ENCODE peak calls at places on chromosomes 16 and 17, in nine cellular contexts. K is suprapubic skin, A is stomach, B is body of pancreas, T is IMR-90, Q is transverse colon, O is endothelial cell of umbilical vein, W is sigmoid colon, Z is heart left ventricle. X is an unnamed sample.

GRCh38 chr16:57760357-57761160 is 25.0 kb downstream of the KATNB1 start:
- DNase-seq in B (no peak), Q (no peak), T (no peak), K (no peak), A (no peak), Z (no peak), W (no peak), O (no peak), X (no peak)

GRCh38 chr16:54430491-54431030 is 144.0 kb upstream of the IRX3 start:
- DNase-seq in A (no peak), Q (no peak), O (no peak), T (peak; percentile 29), W (no peak), Z (no peak), B (no peak), K (peak; percentile 56), X (no peak)

GRCh38 chr17:75289832-75290337 is 652 bp upstream of the SLC25A19 start:
- DNase-seq in Z (peak; percentile 46), W (peak; percentile 84), B (peak; percentile 46), A (peak; percentile 67), Q (peak; percentile 79), K (peak; percentile 87), O (peak; percentile 71), T (peak; percentile 60), X (no peak)

GRCh38 chr16:73369841-73370240 is 321.9 kb upstream of the ZFHX3 start:
- DNase-seq in W (no peak), Q (no peak), K (no peak), A (no peak), Z (no peak), O (no peak), B (no peak), T (no peak), X (no peak)

GRCh38 chr17:56269509-56269908 is 116.2 kb downstream of the ANKFN1 start:
- DNase-seq in Z (no peak), A (no peak), Q (no peak), T (no peak), B (no peak), W (no peak), K (no peak), O (no peak), X (no peak)

GRCh38 chr17:53516643-53517042 is 306.1 kb upstream of the KIF2B start:
- DNase-seq in B (no peak), Z (no peak), W (no peak), T (no peak), Q (no peak), A (no peak), K (no peak), O (no peak), X (no peak)

GRCh38 chr16:2610781-2611498 is 71.4 kb upstream of the KCTD5 start:
- DNase-seq in B (peak; percentile 9), O (no peak), K (no peak), T (no peak), A (no peak), Q (no peak), W (peak; percentile 56), Z (peak; percentile 3), X (no peak)

GRCh38 chr17:63150994-63151464 is 185.0 kb downstream of the TANC2 start:
- DNase-seq in K (no peak), O (no peak), T (peak; percentile 80), Q (no peak), Z (no peak), W (no peak), A (no peak), B (no peak), X (no peak)

DNA sequence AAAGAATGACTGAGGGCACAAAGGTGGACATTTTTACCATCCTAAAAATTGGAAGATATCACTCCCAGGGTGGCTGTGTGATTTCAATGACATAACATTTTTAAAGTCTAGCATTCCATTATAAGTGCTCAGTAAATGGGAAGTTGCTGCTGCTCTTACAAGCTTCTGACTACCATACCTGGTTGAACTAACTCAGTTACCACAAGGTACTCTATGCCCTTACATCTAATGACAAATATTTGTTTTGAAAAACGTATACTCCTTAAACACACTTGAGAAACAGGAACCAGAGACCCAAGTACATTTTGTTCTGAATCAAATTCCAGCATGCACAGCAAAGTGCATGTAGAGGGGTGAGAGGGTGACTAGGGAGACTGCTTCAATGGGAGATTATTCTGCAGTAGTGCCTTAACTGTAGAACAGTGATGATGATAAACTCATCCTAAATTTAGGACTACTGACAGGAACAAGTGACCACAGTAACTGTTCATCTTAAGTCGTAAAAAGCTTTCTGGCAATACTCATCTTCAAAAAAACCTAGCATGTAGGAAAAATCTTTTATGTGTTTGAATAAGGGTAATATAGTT is 83.5 kb downstream of the KANSL1 start:
- DNase-seq in B (no peak), W (no peak), K (no peak), Z (no peak), O (no peak), A (no peak), Q (no peak), T (no peak), X (no peak)
- H3K4me1 ChIP-seq in B (peaks cover 60% of the 10 kb centered on the region), W (peaks cover 78% of the 10 kb centered on the region), K (peaks cover 39% of the 10 kb centered on the region), Z (peaks cover 57% of the 10 kb centered on the region), O (peaks cover 41% of the 10 kb centered on the region), A (peaks cover 81% of the 10 kb centered on the region), Q (peaks cover 36% of the 10 kb centered on the region), T (peaks cover 2% of the 10 kb centered on the region), X (peaks cover 42% of the 10 kb centered on the region)

DNA sequence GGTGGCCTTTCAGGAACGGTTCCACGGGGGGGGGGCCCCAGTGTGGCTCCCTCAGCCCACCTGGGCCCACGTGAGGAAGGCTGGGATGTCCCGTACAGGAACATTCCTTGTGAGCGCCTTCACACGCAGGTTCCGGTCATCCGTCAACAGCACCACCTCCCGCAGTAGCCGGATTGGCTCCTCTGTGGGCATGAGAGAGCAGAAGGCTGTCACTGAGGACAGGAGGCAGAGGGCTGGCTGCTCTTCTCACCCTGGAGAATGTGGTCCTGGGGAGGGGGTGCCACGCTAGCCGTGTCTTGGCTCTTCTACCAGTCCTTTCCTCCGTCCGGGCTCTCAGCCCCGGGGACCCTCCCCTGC is 6.5 kb downstream of the HIC1 start:
- DNase-seq in A (no peak), O (no peak), Q (no peak), T (no peak), Z (no peak), B (peak; percentile 11), W (no peak), K (no peak), X (no peak)
- TF ChIP-seq POLR2A in A (no peak), O (no peak), Q (no peak), T (no peak), Z (no peak), B (no peak), W (no peak), K (no peak), X (no peak)

GRCh38 chr16:35735403-35736251 is 2276.2 kb downstream of the TP53TG3F start:
- DNase-seq in K (peak; percentile 76), B (no peak), Q (no peak), Z (no peak), T (no peak), O (no peak), W (no peak), A (no peak), X (no peak)

GRCh38 chr16:35733278-35733965 is 2274.0 kb downstream of the TP53TG3F start:
- DNase-seq in O (no peak), Q (no peak), T (no peak), B (no peak), A (no peak), K (peak; percentile 29), Z (no peak), W (no peak), X (no peak)

GRCh38 chr16:35733971-35734702 is 2274.7 kb downstream of the TP53TG3F start:
- DNase-seq in W (no peak), A (no peak), O (no peak), Q (no peak), Z (no peak), B (no peak), K (peak; percentile 66), T (no peak), X (no peak)

GRCh38 chr16:35734728-35735402 is 2275.5 kb downstream of the TP53TG3F start:
- DNase-seq in Q (no peak), O (no peak), A (no peak), K (peak; percentile 61), Z (no peak), W (no peak), B (no peak), T (no peak), X (no peak)

GRCh38 chr16:35737076-35737475 is 2277.7 kb downstream of the TP53TG3F start:
- DNase-seq in W (no peak), Z (no peak), O (no peak), A (no peak), T (no peak), K (no peak), Q (no peak), B (no peak), X (no peak)
- H3K9me3 ChIP-seq in W (no peaks in the 10 kb centered on the region), Z (no peaks in the 10 kb centered on the region), O (no peaks in the 10 kb centered on the region), A (peaks cover 24% of the 10 kb centered on the region), T (peaks cover 11% of the 10 kb centered on the region), K (peaks cover 6% of the 10 kb centered on the region), Q (peaks cover 6% of the 10 kb centered on the region), B (no peaks in the 10 kb centered on the region), X (peaks cover 45% of the 10 kb centered on the region)

GRCh38 chr17:48577330-48577945 is 712 bp downstream of the HOXB4 start:
- DNase-seq in B (no peak), K (no peak), T (peak; percentile 84), A (no peak), W (no peak), O (peak; percentile 40), Q (no peak), Z (no peak), X (no peak)

GRCh38 chr17:48579738-48580543 is 1.8 kb upstream of the HOXB4 start:
- DNase-seq in Z (no peak), B (no peak), O (peak; percentile 79), K (no peak), W (no peak), T (peak; percentile 82), A (no peak), Q (no peak), X (no peak)

GRCh38 chr17:48577946-48578615 is at the start of gene HOXB4:
- DNase-seq in Z (peak; percentile 53), Q (peak; percentile 80), O (peak; percentile 90), W (peak; percentile 95), A (peak; percentile 59), T (peak; percentile 88), B (no peak), K (peak; percentile 95), X (peak; percentile 95)

GRCh38 chr17:48576479-48577309 is 1.5 kb downstream of the HOXB4 start:
- DNase-seq in K (no peak), T (peak; percentile 83), A (no peak), O (peak; percentile 49), B (no peak), Z (no peak), Q (no peak), W (peak; percentile 92), X (peak; percentile 81)

DNA sequence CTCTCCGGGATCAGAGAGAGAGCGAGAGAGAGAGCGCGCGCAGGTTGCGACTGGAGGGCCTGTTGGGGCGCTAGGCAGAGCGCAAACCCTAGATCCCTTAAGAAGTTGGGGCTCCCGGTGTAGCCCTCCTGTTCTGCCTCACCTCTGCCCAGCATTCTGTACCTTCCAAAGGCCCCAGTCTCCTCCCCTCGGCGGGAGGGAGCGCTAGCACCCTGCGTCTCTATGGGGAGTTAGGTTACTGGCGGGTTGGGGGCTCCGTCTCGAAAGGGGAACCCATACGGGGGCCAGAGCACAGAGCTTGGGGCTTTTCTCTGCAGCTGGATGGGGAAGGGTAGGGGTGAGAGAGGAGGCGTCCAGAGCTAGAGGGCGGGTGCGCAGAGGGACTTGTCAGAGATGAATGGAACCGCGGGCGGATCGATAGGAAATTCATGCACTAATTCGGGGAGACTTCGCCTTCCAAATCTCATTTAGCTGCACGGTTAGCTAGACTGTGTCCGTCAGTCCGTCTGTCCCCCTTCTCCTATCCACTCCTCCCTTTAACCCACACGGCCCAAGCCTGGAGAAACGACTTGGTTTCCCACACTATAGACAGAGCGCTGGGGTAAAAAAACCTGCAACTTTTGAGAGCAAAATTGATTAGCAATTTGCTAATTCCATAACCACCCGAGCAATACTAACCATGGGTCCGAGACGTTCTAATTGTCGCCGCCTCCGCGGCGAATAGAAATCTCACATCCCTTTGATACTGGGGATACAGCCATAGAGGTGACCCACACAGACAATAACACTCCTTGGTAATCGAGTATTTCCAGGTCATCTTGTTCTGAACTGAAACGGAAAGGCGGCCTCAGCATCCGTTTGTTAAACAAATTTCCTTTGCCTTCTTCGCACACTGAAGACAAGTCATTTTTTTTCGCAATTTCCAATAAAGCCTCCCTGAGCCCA is 738 bp upstream of the HOXB4 start:
- DNase-seq in A (no peak), Z (no peak), W (no peak), T (peak; percentile 63), O (peak; percentile 77), Q (no peak), B (no peak), K (no peak), X (no peak)
- H3K4me1 ChIP-seq in A (peaks cover 70% of the 10 kb centered on the region), Z (peaks cover 11% of the 10 kb centered on the region), W (peaks cover 61% of the 10 kb centered on the region), T (peaks cover 14% of the 10 kb centered on the region), O (peaks cover 62% of the 10 kb centered on the region), Q (peaks cover 68% of the 10 kb centered on the region), B (peaks cover 17% of the 10 kb centered on the region), K (peaks cover 75% of the 10 kb centered on the region), X (peaks cover 30% of the 10 kb centered on the region)